ENCODE peak calls at places on chromosomes 16 and 17, in seven cellular contexts. One of them, this sample, is unnamed.

GRCh38 chr16:49937886-49938285 is 82.0 kb upstream of the ZNF423 start:
- DNase-seq in esophagus muscularis mucosa: no peak
- DNase-seq in left ventricle myocardium inferior: no peak
- DNase-seq in HCT116: no peak
- DNase-seq in PC-9: no peak
- DNase-seq in transverse colon: no peak
- DNase-seq in tibial artery: no peak
- DNase-seq in this sample: no peak

GRCh38 chr17:31595076-31595475 is 203.6 kb downstream of the RAB11FIP4 start:
- DNase-seq in tibial artery: no peak
- DNase-seq in esophagus muscularis mucosa: no peak
- DNase-seq in PC-9: peak; percentile 79
- DNase-seq in HCT116: no peak
- DNase-seq in transverse colon: no peak
- DNase-seq in left ventricle myocardium inferior: no peak
- DNase-seq in this sample: no peak

GRCh38 chr16:70482624-70483023 is 28.2 kb downstream of the FCSK start:
- DNase-seq in esophagus muscularis mucosa: no peak
- DNase-seq in transverse colon: no peak
- DNase-seq in HCT116: no peak
- DNase-seq in left ventricle myocardium inferior: no peak
- DNase-seq in tibial artery: no peak
- DNase-seq in PC-9: no peak
- DNase-seq in this sample: no peak

GRCh38 chr17:1002412-1002753 is 5.5 kb downstream of the TIMM22 start:
- DNase-seq in tibial artery: no peak
- DNase-seq in HCT116: no peak
- DNase-seq in PC-9: no peak
- DNase-seq in esophagus muscularis mucosa: no peak
- DNase-seq in left ventricle myocardium inferior: no peak
- DNase-seq in transverse colon: no peak
- DNase-seq in this sample: no peak

GRCh38 chr16:86079185-86079885 is 180.4 kb downstream of the IRF8 start:
- DNase-seq in esophagus muscularis mucosa: no peak
- DNase-seq in tibial artery: peak; percentile 13
- DNase-seq in left ventricle myocardium inferior: no peak
- DNase-seq in transverse colon: no peak
- DNase-seq in HCT116: no peak
- DNase-seq in PC-9: no peak
- DNase-seq in this sample: peak; percentile 63

GRCh38 chr16:84847554-84848415 is 28.0 kb downstream of the CRISPLD2 start:
- DNase-seq in esophagus muscularis mucosa: no peak
- DNase-seq in left ventricle myocardium inferior: no peak
- DNase-seq in PC-9: no peak
- DNase-seq in tibial artery: no peak
- DNase-seq in transverse colon: no peak
- DNase-seq in HCT116: no peak
- DNase-seq in this sample: no peak

GRCh38 chr16:11393861-11394592 is 48.8 kb downstream of the RMI2 start:
- DNase-seq in left ventricle myocardium inferior: no peak
- DNase-seq in tibial artery: no peak
- DNase-seq in esophagus muscularis mucosa: no peak
- DNase-seq in transverse colon: no peak
- DNase-seq in HCT116: no peak
- DNase-seq in PC-9: no peak
- DNase-seq in this sample: peak; percentile 37

GRCh38 chr17:49580981-49581644 is 5.4 kb downstream of the NXPH3 start:
- DNase-seq in left ventricle myocardium inferior: no peak
- DNase-seq in HCT116: no peak
- DNase-seq in transverse colon: no peak
- DNase-seq in tibial artery: no peak
- DNase-seq in esophagus muscularis mucosa: no peak
- DNase-seq in PC-9: no peak
- DNase-seq in this sample: no peak

GRCh38 chr16:60027351-60027750 is 1293.2 kb upstream of the GOT2 start:
- DNase-seq in PC-9: no peak
- DNase-seq in HCT116: no peak
- DNase-seq in left ventricle myocardium inferior: no peak
- DNase-seq in transverse colon: no peak
- DNase-seq in esophagus muscularis mucosa: no peak
- DNase-seq in tibial artery: no peak
- DNase-seq in this sample: no peak

GRCh38 chr17:61416211-61416539 is 16.5 kb downstream of the TBX2 start:
- DNase-seq in esophagus muscularis mucosa: peak; percentile 82
- DNase-seq in HCT116: no peak
- DNase-seq in tibial artery: no peak
- DNase-seq in left ventricle myocardium inferior: no peak
- DNase-seq in transverse colon: no peak
- DNase-seq in PC-9: no peak
- DNase-seq in this sample: no peak

GRCh38 chr16:58494981-58495860 is 4.7 kb upstream of the NDRG4 start:
- DNase-seq in transverse colon: peak; percentile 43
- DNase-seq in PC-9: peak; percentile 89
- DNase-seq in esophagus muscularis mucosa: no peak
- DNase-seq in left ventricle myocardium inferior: peak; percentile 69
- DNase-seq in tibial artery: peak; percentile 64
- DNase-seq in HCT116: peak; percentile 92
- DNase-seq in this sample: peak; percentile 83

GRCh38 chr17:80663783-80664206 is 119.2 kb downstream of the RPTOR start:
- DNase-seq in tibial artery: peak; percentile 36
- DNase-seq in PC-9: no peak
- DNase-seq in transverse colon: peak; percentile 20
- DNase-seq in left ventricle myocardium inferior: no peak
- DNase-seq in esophagus muscularis mucosa: no peak
- DNase-seq in HCT116: no peak
- DNase-seq in this sample: peak; percentile 88

GRCh38 chr17:8016632-8017424 is 14.4 kb downstream of the GUCY2D start:
- DNase-seq in left ventricle myocardium inferior: no peak
- DNase-seq in transverse colon: peak; percentile 69
- DNase-seq in esophagus muscularis mucosa: no peak
- DNase-seq in HCT116: no peak
- DNase-seq in PC-9: peak; percentile 35
- DNase-seq in tibial artery: peak; percentile 54
- DNase-seq in this sample: peak; percentile 68

GRCh38 chr17:34781071-34781470 is 180.2 kb downstream of the CCT6B start:
- DNase-seq in tibial artery: no peak
- DNase-seq in HCT116: no peak
- DNase-seq in esophagus muscularis mucosa: no peak
- DNase-seq in PC-9: no peak
- DNase-seq in left ventricle myocardium inferior: no peak
- DNase-seq in transverse colon: no peak
- DNase-seq in this sample: no peak

GRCh38 chr16:70474320-70475053 is 20.1 kb downstream of the FCSK start:
- DNase-seq in transverse colon: no peak
- DNase-seq in tibial artery: no peak
- DNase-seq in HCT116: no peak
- DNase-seq in PC-9: no peak
- DNase-seq in esophagus muscularis mucosa: no peak
- DNase-seq in left ventricle myocardium inferior: no peak
- DNase-seq in this sample: no peak

GRCh38 chr17:15463363-15463762 is 4.1 kb downstream of the CDRT4 start:
- DNase-seq in PC-9: no peak
- DNase-seq in esophagus muscularis mucosa: no peak
- DNase-seq in left ventricle myocardium inferior: peak; percentile 33
- DNase-seq in transverse colon: peak; percentile 19
- DNase-seq in tibial artery: peak; percentile 45
- DNase-seq in HCT116: no peak
- DNase-seq in this sample: peak; percentile 78

GRCh38 chr16:72458035-72458434 is 286.1 kb upstream of the PMFBP1 start:
- DNase-seq in HCT116: no peak
- DNase-seq in esophagus muscularis mucosa: no peak
- DNase-seq in transverse colon: no peak
- DNase-seq in tibial artery: no peak
- DNase-seq in PC-9: no peak
- DNase-seq in left ventricle myocardium inferior: no peak
- DNase-seq in this sample: no peak

GRCh38 chr16:52852978-52853377 is 199.7 kb downstream of the CHD9NB start:
- DNase-seq in esophagus muscularis mucosa: no peak
- DNase-seq in PC-9: no peak
- DNase-seq in transverse colon: no peak
- DNase-seq in left ventricle myocardium inferior: no peak
- DNase-seq in HCT116: no peak
- DNase-seq in tibial artery: no peak
- DNase-seq in this sample: no peak

GRCh38 chr16:69932228-69932627 is 18.9 kb upstream of the CLEC18A start:
- DNase-seq in PC-9: no peak
- DNase-seq in HCT116: no peak
- DNase-seq in esophagus muscularis mucosa: no peak
- DNase-seq in transverse colon: no peak
- DNase-seq in left ventricle myocardium inferior: no peak
- DNase-seq in tibial artery: no peak
- DNase-seq in this sample: no peak

GRCh38 chr17:29621751-29622194 is 939 bp downstream of the CORO6 start:
- DNase-seq in esophagus muscularis mucosa: no peak
- DNase-seq in PC-9: no peak
- DNase-seq in left ventricle myocardium inferior: no peak
- DNase-seq in HCT116: no peak
- DNase-seq in transverse colon: no peak
- DNase-seq in tibial artery: no peak
- DNase-seq in this sample: peak; percentile 63

GRCh38 chr17:82225368-82226029 is 3.3 kb upstream of the SLC16A3 start:
- DNase-seq in HCT116: no peak
- DNase-seq in transverse colon: no peak
- DNase-seq in tibial artery: no peak
- DNase-seq in PC-9: no peak
- DNase-seq in esophagus muscularis mucosa: no peak
- DNase-seq in left ventricle myocardium inferior: no peak
- DNase-seq in this sample: no peak

GRCh38 chr17:28256370-28256769 is 62.6 kb upstream of the TMEM97 start:
- DNase-seq in PC-9: no peak
- DNase-seq in transverse colon: no peak
- DNase-seq in tibial artery: no peak
- DNase-seq in esophagus muscularis mucosa: no peak
- DNase-seq in HCT116: no peak
- DNase-seq in left ventricle myocardium inferior: no peak
- DNase-seq in this sample: no peak

GRCh38 chr17:12990041-12990808 is 27.6 kb downstream of the ELAC2 start:
- DNase-seq in left ventricle myocardium inferior: peak; percentile 79
- DNase-seq in transverse colon: no peak
- DNase-seq in HCT116: no peak
- DNase-seq in PC-9: no peak
- DNase-seq in esophagus muscularis mucosa: no peak
- DNase-seq in tibial artery: no peak
- DNase-seq in this sample: no peak

GRCh38 chr17:8226536-8227237 is 16.3 kb upstream of the AURKB start:
- DNase-seq in esophagus muscularis mucosa: peak; percentile 93
- DNase-seq in transverse colon: peak; percentile 81
- DNase-seq in HCT116: peak; percentile 91
- DNase-seq in PC-9: no peak
- DNase-seq in tibial artery: peak; percentile 83
- DNase-seq in left ventricle myocardium inferior: peak; percentile 52
- DNase-seq in this sample: peak; percentile 90

GRCh38 chr17:77286641-77287431 is 146.1 kb downstream of the SEC14L1 start:
- DNase-seq in PC-9: peak; percentile 97
- DNase-seq in tibial artery: no peak
- DNase-seq in esophagus muscularis mucosa: no peak
- DNase-seq in left ventricle myocardium inferior: peak; percentile 43
- DNase-seq in transverse colon: peak; percentile 88
- DNase-seq in HCT116: peak; percentile 73
- DNase-seq in this sample: peak; percentile 87

GRCh38 chr17:31394544-31394943 is 3.1 kb downstream of the RAB11FIP4 start:
- DNase-seq in tibial artery: no peak
- DNase-seq in esophagus muscularis mucosa: no peak
- DNase-seq in HCT116: no peak
- DNase-seq in PC-9: no peak
- DNase-seq in transverse colon: no peak
- DNase-seq in left ventricle myocardium inferior: peak; percentile 58
- DNase-seq in this sample: no peak

GRCh38 chr17:50177983-50178834 is 12.4 kb downstream of the SGCA start:
- DNase-seq in HCT116: peak; percentile 90
- DNase-seq in esophagus muscularis mucosa: peak; percentile 95
- DNase-seq in transverse colon: peak; percentile 79
- DNase-seq in tibial artery: peak; percentile 84
- DNase-seq in left ventricle myocardium inferior: peak; percentile 80
- DNase-seq in PC-9: peak; percentile 93
- DNase-seq in this sample: peak; percentile 95

GRCh38 chr16:14146445-14146844 is 75.3 kb downstream of the MRTFB start:
- DNase-seq in transverse colon: no peak
- DNase-seq in esophagus muscularis mucosa: no peak
- DNase-seq in tibial artery: no peak
- DNase-seq in left ventricle myocardium inferior: no peak
- DNase-seq in HCT116: no peak
- DNase-seq in PC-9: no peak
- DNase-seq in this sample: no peak

GRCh38 chr17:75289122-75289831 is at the start of gene SLC25A19:
- DNase-seq in tibial artery: peak; percentile 99
- DNase-seq in transverse colon: peak; percentile 98
- DNase-seq in HCT116: peak; percentile 99
- DNase-seq in left ventricle myocardium inferior: peak; percentile 98
- DNase-seq in PC-9: peak; percentile 97
- DNase-seq in esophagus muscularis mucosa: peak; percentile 99
- DNase-seq in this sample: peak; percentile 100
- TF ChIP-seq CTCF in tibial artery: no peak
- TF ChIP-seq CTCF in transverse colon: no peak
- TF ChIP-seq CTCF in HCT116: peak; percentile 24
- TF ChIP-seq CTCF in left ventricle myocardium inferior: peak; percentile 36
- TF ChIP-seq CTCF in PC-9: no peak
- TF ChIP-seq CTCF in esophagus muscularis mucosa: no peak
- TF ChIP-seq CTCF in this sample: no peak

GRCh38 chr17:67113481-67113880 is 69.1 kb downstream of the CACNG1 start:
- DNase-seq in tibial artery: no peak
- DNase-seq in esophagus muscularis mucosa: no peak
- DNase-seq in left ventricle myocardium inferior: no peak
- DNase-seq in HCT116: no peak
- DNase-seq in PC-9: no peak
- DNase-seq in transverse colon: no peak
- DNase-seq in this sample: no peak
- H3K36me3 ChIP-seq in tibial artery: peaks cover 49% of the 10 kb centered on the region
- H3K36me3 ChIP-seq in esophagus muscularis mucosa: peaks cover 82% of the 10 kb centered on the region
- H3K36me3 ChIP-seq in left ventricle myocardium inferior: peaks cover 79% of the 10 kb centered on the region
- H3K36me3 ChIP-seq in HCT116: peaks cover 2% of the 10 kb centered on the region
- H3K36me3 ChIP-seq in PC-9: peaks cover 28% of the 10 kb centered on the region
- H3K36me3 ChIP-seq in transverse colon: peaks cover 42% of the 10 kb centered on the region
- H3K36me3 ChIP-seq in this sample: no peaks in the 10 kb centered on the region

GRCh38 chr17:38667787-38668122 is 7.0 kb downstream of the EPOP start:
- DNase-seq in left ventricle myocardium inferior: no peak
- DNase-seq in esophagus muscularis mucosa: no peak
- DNase-seq in PC-9: no peak
- DNase-seq in transverse colon: no peak
- DNase-seq in tibial artery: no peak
- DNase-seq in HCT116: no peak
- DNase-seq in this sample: no peak
- TF ChIP-seq CTCF in left ventricle myocardium inferior: peak; percentile 8
- TF ChIP-seq CTCF in esophagus muscularis mucosa: peak; percentile 1
- TF ChIP-seq CTCF in PC-9: peak; percentile 5
- TF ChIP-seq CTCF in transverse colon: no peak
- TF ChIP-seq CTCF in tibial artery: no peak
- TF ChIP-seq CTCF in HCT116: no peak
- TF ChIP-seq CTCF in this sample: no peak

DNA sequence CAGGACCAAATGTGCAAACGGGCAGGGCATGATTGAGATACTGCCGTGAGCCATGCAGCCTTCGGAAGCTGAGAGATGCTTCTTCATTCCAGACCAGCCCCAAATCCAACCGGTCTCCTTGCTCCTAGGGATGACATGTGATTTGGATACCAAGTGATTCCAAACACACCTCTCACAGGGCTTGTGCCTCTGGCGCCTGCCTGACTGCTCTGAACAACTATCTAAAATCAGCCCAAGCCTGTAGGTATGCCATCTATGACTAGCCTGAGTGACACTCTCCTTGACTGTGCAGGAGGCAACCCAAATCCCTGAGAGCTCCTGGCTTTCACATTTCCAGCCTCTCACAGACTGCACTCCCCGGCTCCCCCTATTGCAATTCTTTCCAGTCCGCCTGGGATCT is 20.3 kb downstream of the DYNC1LI2 start:
- DNase-seq in left ventricle myocardium inferior: no peak
- DNase-seq in PC-9: no peak
- DNase-seq in HCT116: no peak
- DNase-seq in tibial artery: no peak
- DNase-seq in esophagus muscularis mucosa: no peak
- DNase-seq in transverse colon: no peak
- DNase-seq in this sample: peak; percentile 33
- H3K36me3 ChIP-seq in left ventricle myocardium inferior: peaks cover 92% of the 10 kb centered on the region
- H3K36me3 ChIP-seq in PC-9: peaks cover 46% of the 10 kb centered on the region
- H3K36me3 ChIP-seq in HCT116: peaks cover 51% of the 10 kb centered on the region
- H3K36me3 ChIP-seq in tibial artery: peaks cover 82% of the 10 kb centered on the region
- H3K36me3 ChIP-seq in esophagus muscularis mucosa: peaks cover 94% of the 10 kb centered on the region
- H3K36me3 ChIP-seq in transverse colon: peaks cover 76% of the 10 kb centered on the region
- H3K36me3 ChIP-seq in this sample: peaks cover 75% of the 10 kb centered on the region